ENCODE peak calls at places on chromosomes 2 and 18, in eight cellular contexts. One of them, this sample, is unnamed. For H3K9me3, the result is how much of the 10 kb centered on the place peaks cover.

GRCh38 chr18:79791141-79791972 is 6.4 kb upstream of the KCNG2 start:
- DNase-seq in naive thymus-derived CD4-positive, alpha-beta T cell: no peak
- DNase-seq in neural progenitor cell: no peak
- DNase-seq in iPS DF 6.9: no peak
- DNase-seq in ovary: no peak
- DNase-seq in OCI-LY7: no peak
- DNase-seq in pancreas: no peak
- DNase-seq in aorta: peak
- DNase-seq in this sample: no peak

GRCh38 chr2:237304763-237305514 is 109.0 kb downstream of the COL6A3 start:
- DNase-seq in ovary: no peak
- DNase-seq in neural progenitor cell: no peak
- DNase-seq in pancreas: no peak
- DNase-seq in naive thymus-derived CD4-positive, alpha-beta T cell: no peak
- DNase-seq in OCI-LY7: no peak
- DNase-seq in aorta: no peak
- DNase-seq in iPS DF 6.9: no peak
- DNase-seq in this sample: no peak

GRCh38 chr2:176096986-176097819 is 2.4 kb upstream of the HOXD12 start:
- DNase-seq in neural progenitor cell: peak
- DNase-seq in OCI-LY7: peak
- DNase-seq in aorta: peak
- DNase-seq in iPS DF 6.9: peak
- DNase-seq in naive thymus-derived CD4-positive, alpha-beta T cell: no peak
- DNase-seq in ovary: peak
- DNase-seq in pancreas: peak
- DNase-seq in this sample: peak

GRCh38 chr2:224958466-224958857 is 83.8 kb downstream of the DOCK10 start:
- DNase-seq in iPS DF 6.9: no peak
- DNase-seq in aorta: no peak
- DNase-seq in OCI-LY7: no peak
- DNase-seq in naive thymus-derived CD4-positive, alpha-beta T cell: no peak
- DNase-seq in pancreas: no peak
- DNase-seq in neural progenitor cell: peak
- DNase-seq in ovary: no peak
- DNase-seq in this sample: no peak

GRCh38 chr2:231246171-231246842 is 47.9 kb downstream of the ARMC9 start:
- DNase-seq in pancreas: no peak
- DNase-seq in ovary: no peak
- DNase-seq in aorta: no peak
- DNase-seq in OCI-LY7: no peak
- DNase-seq in neural progenitor cell: no peak
- DNase-seq in naive thymus-derived CD4-positive, alpha-beta T cell: no peak
- DNase-seq in iPS DF 6.9: no peak
- DNase-seq in this sample: no peak

GRCh38 chr2:111903516-111903915 is 5.1 kb downstream of the MERTK start:
- DNase-seq in neural progenitor cell: no peak
- DNase-seq in iPS DF 6.9: no peak
- DNase-seq in ovary: no peak
- DNase-seq in OCI-LY7: no peak
- DNase-seq in aorta: no peak
- DNase-seq in naive thymus-derived CD4-positive, alpha-beta T cell: no peak
- DNase-seq in pancreas: peak
- DNase-seq in this sample: no peak

GRCh38 chr2:21910832-21911507 is 787.2 kb downstream of the TDRD15 start:
- DNase-seq in ovary: no peak
- DNase-seq in naive thymus-derived CD4-positive, alpha-beta T cell: no peak
- DNase-seq in pancreas: no peak
- DNase-seq in OCI-LY7: no peak
- DNase-seq in iPS DF 6.9: no peak
- DNase-seq in neural progenitor cell: no peak
- DNase-seq in aorta: no peak
- DNase-seq in this sample: no peak

GRCh38 chr2:120205901-120206581 is 17.2 kb downstream of the TMEM185B start:
- DNase-seq in naive thymus-derived CD4-positive, alpha-beta T cell: no peak
- DNase-seq in iPS DF 6.9: no peak
- DNase-seq in OCI-LY7: peak
- DNase-seq in aorta: no peak
- DNase-seq in pancreas: no peak
- DNase-seq in ovary: no peak
- DNase-seq in neural progenitor cell: peak
- DNase-seq in this sample: peak

GRCh38 chr2:40213071-40213470 is 238.8 kb downstream of the SLC8A1 start:
- DNase-seq in pancreas: no peak
- DNase-seq in aorta: no peak
- DNase-seq in ovary: no peak
- DNase-seq in neural progenitor cell: peak
- DNase-seq in iPS DF 6.9: no peak
- DNase-seq in naive thymus-derived CD4-positive, alpha-beta T cell: no peak
- DNase-seq in OCI-LY7: no peak
- DNase-seq in this sample: no peak

GRCh38 chr2:79946046-79946445 is 358.5 kb downstream of the LRRTM1 start:
- DNase-seq in aorta: no peak
- DNase-seq in neural progenitor cell: no peak
- DNase-seq in ovary: no peak
- DNase-seq in iPS DF 6.9: no peak
- DNase-seq in OCI-LY7: no peak
- DNase-seq in pancreas: no peak
- DNase-seq in naive thymus-derived CD4-positive, alpha-beta T cell: no peak
- DNase-seq in this sample: no peak

GRCh38 chr18:56709463-56709862 is 58.3 kb downstream of the WDR7 start:
- DNase-seq in OCI-LY7: peak
- DNase-seq in pancreas: no peak
- DNase-seq in ovary: no peak
- DNase-seq in naive thymus-derived CD4-positive, alpha-beta T cell: no peak
- DNase-seq in neural progenitor cell: no peak
- DNase-seq in iPS DF 6.9: no peak
- DNase-seq in aorta: no peak
- DNase-seq in this sample: peak

GRCh38 chr2:20693317-20693716 is 26.4 kb downstream of the GDF7 start:
- DNase-seq in naive thymus-derived CD4-positive, alpha-beta T cell: no peak
- DNase-seq in ovary: no peak
- DNase-seq in OCI-LY7: no peak
- DNase-seq in iPS DF 6.9: no peak
- DNase-seq in pancreas: no peak
- DNase-seq in aorta: no peak
- DNase-seq in neural progenitor cell: no peak
- DNase-seq in this sample: no peak

GRCh38 chr2:240226672-240227537 is 86.4 kb upstream of the OTOS start:
- DNase-seq in pancreas: peak
- DNase-seq in ovary: no peak
- DNase-seq in OCI-LY7: no peak
- DNase-seq in neural progenitor cell: no peak
- DNase-seq in iPS DF 6.9: no peak
- DNase-seq in naive thymus-derived CD4-positive, alpha-beta T cell: no peak
- DNase-seq in aorta: no peak
- DNase-seq in this sample: no peak

GRCh38 chr2:157312866-157313486 is 12.6 kb downstream of the ERMN start:
- DNase-seq in aorta: no peak
- DNase-seq in ovary: no peak
- DNase-seq in OCI-LY7: no peak
- DNase-seq in pancreas: no peak
- DNase-seq in naive thymus-derived CD4-positive, alpha-beta T cell: no peak
- DNase-seq in neural progenitor cell: no peak
- DNase-seq in iPS DF 6.9: no peak
- DNase-seq in this sample: no peak

GRCh38 chr2:191665286-191665685 is 12.7 kb upstream of the NABP1 start:
- DNase-seq in iPS DF 6.9: no peak
- DNase-seq in OCI-LY7: no peak
- DNase-seq in ovary: no peak
- DNase-seq in neural progenitor cell: no peak
- DNase-seq in naive thymus-derived CD4-positive, alpha-beta T cell: no peak
- DNase-seq in aorta: no peak
- DNase-seq in pancreas: no peak
- DNase-seq in this sample: no peak

GRCh38 chr2:159758239-159758638 is 39.8 kb downstream of the CD302 start:
- DNase-seq in OCI-LY7: no peak
- DNase-seq in pancreas: no peak
- DNase-seq in ovary: no peak
- DNase-seq in naive thymus-derived CD4-positive, alpha-beta T cell: no peak
- DNase-seq in neural progenitor cell: no peak
- DNase-seq in aorta: no peak
- DNase-seq in iPS DF 6.9: no peak
- DNase-seq in this sample: no peak

GRCh38 chr2:228690681-228691080 is 509.2 kb upstream of the SPHKAP start:
- DNase-seq in naive thymus-derived CD4-positive, alpha-beta T cell: no peak
- DNase-seq in ovary: no peak
- DNase-seq in iPS DF 6.9: no peak
- DNase-seq in neural progenitor cell: peak
- DNase-seq in aorta: no peak
- DNase-seq in OCI-LY7: no peak
- DNase-seq in pancreas: no peak
- DNase-seq in this sample: no peak

DNA sequence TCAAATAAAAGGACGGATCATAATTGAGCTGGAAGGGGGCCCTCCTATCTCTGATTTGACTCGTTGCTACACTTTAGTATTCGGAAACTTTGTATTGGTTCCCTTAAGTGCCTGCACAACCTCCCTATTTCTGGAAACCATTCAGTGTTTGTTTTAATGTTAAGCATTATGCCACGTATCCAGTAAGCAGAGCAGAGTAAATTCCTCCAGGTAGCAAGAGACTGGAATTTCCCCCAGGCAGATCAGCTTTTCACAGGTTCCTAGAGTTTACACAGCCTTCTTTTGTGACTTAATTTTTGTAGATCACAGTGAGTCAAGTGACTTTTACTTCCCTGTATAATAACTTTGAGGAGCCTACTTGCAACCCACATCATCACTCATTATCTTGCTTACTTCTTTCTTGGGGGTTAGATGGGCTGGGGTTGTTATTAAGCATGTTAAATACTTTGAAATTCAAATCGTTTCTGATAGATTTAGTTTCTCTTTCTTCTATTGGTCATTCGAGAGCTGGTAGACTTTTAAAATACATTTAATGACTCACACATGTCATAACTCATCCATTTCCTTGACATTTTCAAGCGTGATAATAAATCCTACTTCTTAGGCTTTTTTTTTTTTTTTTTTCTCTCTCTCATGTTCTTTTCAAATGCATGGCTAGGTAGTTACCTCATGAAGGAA is 219.2 kb downstream of the NEDD4L start:
- DNase-seq in naive thymus-derived CD4-positive, alpha-beta T cell: no peak
- DNase-seq in pancreas: peak
- DNase-seq in OCI-LY7: no peak
- DNase-seq in iPS DF 6.9: no peak
- DNase-seq in neural progenitor cell: no peak
- DNase-seq in aorta: no peak
- DNase-seq in ovary: no peak
- DNase-seq in this sample: no peak
- H3K4me3 ChIP-seq in naive thymus-derived CD4-positive, alpha-beta T cell: no peak
- H3K4me3 ChIP-seq in pancreas: peak
- H3K4me3 ChIP-seq in OCI-LY7: no peak
- H3K4me3 ChIP-seq in iPS DF 6.9: no peak
- H3K4me3 ChIP-seq in neural progenitor cell: no peak
- H3K4me3 ChIP-seq in aorta: no peak
- H3K4me3 ChIP-seq in ovary: no peak
- H3K4me3 ChIP-seq in this sample: no peak

GRCh38 chr18:911025-911424 is 6.4 kb downstream of the ADCYAP1 start:
- DNase-seq in iPS DF 6.9: no peak
- DNase-seq in ovary: no peak
- DNase-seq in aorta: no peak
- DNase-seq in neural progenitor cell: no peak
- DNase-seq in pancreas: no peak
- DNase-seq in naive thymus-derived CD4-positive, alpha-beta T cell: no peak
- DNase-seq in OCI-LY7: no peak
- DNase-seq in this sample: no peak

GRCh38 chr18:907171-907879 is 2.7 kb downstream of the ADCYAP1 start:
- DNase-seq in neural progenitor cell: peak
- DNase-seq in aorta: peak
- DNase-seq in naive thymus-derived CD4-positive, alpha-beta T cell: no peak
- DNase-seq in iPS DF 6.9: no peak
- DNase-seq in OCI-LY7: no peak
- DNase-seq in pancreas: no peak
- DNase-seq in ovary: no peak
- DNase-seq in this sample: no peak

GRCh38 chr18:910247-910646 is 5.6 kb downstream of the ADCYAP1 start:
- DNase-seq in ovary: no peak
- DNase-seq in neural progenitor cell: no peak
- DNase-seq in OCI-LY7: no peak
- DNase-seq in iPS DF 6.9: no peak
- DNase-seq in pancreas: no peak
- DNase-seq in aorta: no peak
- DNase-seq in naive thymus-derived CD4-positive, alpha-beta T cell: no peak
- DNase-seq in this sample: no peak

GRCh38 chr18:907880-908512 is 3.3 kb downstream of the ADCYAP1 start:
- DNase-seq in OCI-LY7: no peak
- DNase-seq in ovary: no peak
- DNase-seq in neural progenitor cell: peak
- DNase-seq in aorta: no peak
- DNase-seq in pancreas: no peak
- DNase-seq in iPS DF 6.9: no peak
- DNase-seq in naive thymus-derived CD4-positive, alpha-beta T cell: no peak
- DNase-seq in this sample: no peak

GRCh38 chr18:908631-909621 is 4.3 kb downstream of the ADCYAP1 start:
- DNase-seq in ovary: no peak
- DNase-seq in OCI-LY7: no peak
- DNase-seq in iPS DF 6.9: no peak
- DNase-seq in pancreas: no peak
- DNase-seq in naive thymus-derived CD4-positive, alpha-beta T cell: no peak
- DNase-seq in neural progenitor cell: peak
- DNase-seq in aorta: no peak
- DNase-seq in this sample: no peak
- H3K9me3 ChIP-seq in ovary: under half
- H3K9me3 ChIP-seq in OCI-LY7: under half
- H3K9me3 ChIP-seq in iPS DF 6.9: under half
- H3K9me3 ChIP-seq in pancreas: under half
- H3K9me3 ChIP-seq in naive thymus-derived CD4-positive, alpha-beta T cell: under half
- H3K9me3 ChIP-seq in neural progenitor cell: under half
- H3K9me3 ChIP-seq in aorta: under half
- H3K9me3 ChIP-seq in this sample: under half

GRCh38 chr18:13999266-13999665 is 83.9 kb upstream of the MC2R start:
- DNase-seq in neural progenitor cell: no peak
- DNase-seq in aorta: no peak
- DNase-seq in naive thymus-derived CD4-positive, alpha-beta T cell: no peak
- DNase-seq in OCI-LY7: no peak
- DNase-seq in pancreas: no peak
- DNase-seq in iPS DF 6.9: no peak
- DNase-seq in ovary: no peak
- DNase-seq in this sample: no peak
- H3K4me3 ChIP-seq in neural progenitor cell: no peak
- H3K4me3 ChIP-seq in aorta: no peak
- H3K4me3 ChIP-seq in naive thymus-derived CD4-positive, alpha-beta T cell: no peak
- H3K4me3 ChIP-seq in OCI-LY7: no peak
- H3K4me3 ChIP-seq in pancreas: no peak
- H3K4me3 ChIP-seq in iPS DF 6.9: no peak
- H3K4me3 ChIP-seq in ovary: no peak
- H3K4me3 ChIP-seq in this sample: no peak

DNA sequence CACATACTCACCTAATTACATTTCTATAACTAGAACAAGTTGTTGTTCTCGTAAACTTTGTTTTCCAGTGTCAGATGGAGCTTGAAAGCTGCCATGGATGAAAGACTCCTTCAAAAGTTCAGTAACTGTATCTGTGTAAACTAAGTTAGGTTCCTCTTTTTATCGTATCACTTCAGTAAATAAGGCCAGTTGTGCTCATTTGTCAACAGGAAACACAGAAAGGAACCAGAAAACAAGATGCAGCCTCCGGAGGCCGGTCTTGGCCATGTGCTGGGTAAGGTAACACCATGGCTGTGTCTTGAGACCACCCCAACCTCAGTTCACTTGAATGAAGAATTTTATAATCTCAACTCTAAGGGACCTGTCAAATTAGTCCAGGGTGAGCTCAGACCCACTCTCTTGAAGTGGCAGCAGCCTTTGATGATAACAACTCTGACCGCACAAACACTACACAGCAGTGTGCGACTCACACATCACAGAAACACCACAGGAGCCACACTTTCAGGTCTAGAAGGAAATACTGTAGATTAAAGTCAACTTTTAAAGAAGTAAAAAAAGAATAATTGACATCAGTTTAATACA is 213.8 kb downstream of the AFF3 start:
- DNase-seq in ovary: no peak
- DNase-seq in aorta: no peak
- DNase-seq in iPS DF 6.9: no peak
- DNase-seq in OCI-LY7: peak
- DNase-seq in naive thymus-derived CD4-positive, alpha-beta T cell: no peak
- DNase-seq in neural progenitor cell: no peak
- DNase-seq in pancreas: no peak
- DNase-seq in this sample: no peak
- H3K9me3 ChIP-seq in ovary: under half
- H3K9me3 ChIP-seq in aorta: under half
- H3K9me3 ChIP-seq in iPS DF 6.9: under half
- H3K9me3 ChIP-seq in OCI-LY7: under half
- H3K9me3 ChIP-seq in naive thymus-derived CD4-positive, alpha-beta T cell: under half
- H3K9me3 ChIP-seq in neural progenitor cell: under half
- H3K9me3 ChIP-seq in pancreas: under half
- H3K9me3 ChIP-seq in this sample: under half

This sample was measured in NT2/D1.